ENCODE peak calls at places on chromosomes 16 and 17, in four cellular contexts. One of them, this sample, is unnamed.

GRCh38 chr17:63173903-63174302 is 207.9 kb downstream of the TANC2 start:
- DNase-seq in lung: no peak
- DNase-seq in CD8-positive, alpha-beta T cell: no peak
- DNase-seq in endothelial cell of umbilical vein: peak; percentile 39
- DNase-seq in this sample: no peak

GRCh38 chr16:3819741-3820724 is 60.5 kb downstream of the CREBBP start:
- DNase-seq in lung: no peak
- DNase-seq in CD8-positive, alpha-beta T cell: no peak
- DNase-seq in endothelial cell of umbilical vein: peak; percentile 98
- DNase-seq in this sample: peak; percentile 43

GRCh38 chr17:72976971-72977767 is 115.3 kb downstream of the SLC39A11 start:
- DNase-seq in lung: peak; percentile 32
- DNase-seq in CD8-positive, alpha-beta T cell: no peak
- DNase-seq in endothelial cell of umbilical vein: peak; percentile 80
- DNase-seq in this sample: peak; percentile 84

GRCh38 chr17:20159406-20160075 is 150.4 kb downstream of the SPECC1 start:
- DNase-seq in lung: no peak
- DNase-seq in CD8-positive, alpha-beta T cell: no peak
- DNase-seq in endothelial cell of umbilical vein: no peak
- DNase-seq in this sample: no peak

GRCh38 chr17:9309216-9309615 is 266.4 kb downstream of the STX8 start:
- DNase-seq in lung: no peak
- DNase-seq in CD8-positive, alpha-beta T cell: no peak
- DNase-seq in endothelial cell of umbilical vein: no peak
- DNase-seq in this sample: no peak

GRCh38 chr17:48505788-48506187 is 25.0 kb downstream of the HOXB1 start:
- DNase-seq in lung: no peak
- DNase-seq in CD8-positive, alpha-beta T cell: peak; percentile 9
- DNase-seq in endothelial cell of umbilical vein: peak; percentile 77
- DNase-seq in this sample: peak; percentile 99

GRCh38 chr17:28271431-28271830 is 47.6 kb upstream of the TMEM97 start:
- DNase-seq in lung: no peak
- DNase-seq in CD8-positive, alpha-beta T cell: no peak
- DNase-seq in endothelial cell of umbilical vein: no peak
- DNase-seq in this sample: no peak

GRCh38 chr17:43839670-43840101 is 6.7 kb upstream of the MPP3 start:
- DNase-seq in lung: no peak
- DNase-seq in CD8-positive, alpha-beta T cell: no peak
- DNase-seq in endothelial cell of umbilical vein: no peak
- DNase-seq in this sample: peak; percentile 80

GRCh38 chr16:57785385-57785784 is 16.9 kb downstream of the KIFC3 start:
- DNase-seq in lung: no peak
- DNase-seq in CD8-positive, alpha-beta T cell: no peak
- DNase-seq in endothelial cell of umbilical vein: no peak
- DNase-seq in this sample: no peak

GRCh38 chr17:39606434-39607056 is 1.2 kb downstream of the NEUROD2 start:
- DNase-seq in lung: no peak
- DNase-seq in CD8-positive, alpha-beta T cell: no peak
- DNase-seq in endothelial cell of umbilical vein: no peak
- DNase-seq in this sample: no peak

GRCh38 chr16:23678430-23679273 is at the start of gene PLK1:
- DNase-seq in lung: peak; percentile 73
- DNase-seq in CD8-positive, alpha-beta T cell: peak; percentile 52
- DNase-seq in endothelial cell of umbilical vein: peak; percentile 84
- DNase-seq in this sample: peak; percentile 71

GRCh38 chr16:660459-661183 is 7.3 kb upstream of the RHOT2 start:
- DNase-seq in lung: peak; percentile 90
- DNase-seq in CD8-positive, alpha-beta T cell: peak; percentile 43
- DNase-seq in endothelial cell of umbilical vein: peak; percentile 88
- DNase-seq in this sample: peak; percentile 70

GRCh38 chr17:8041249-8041928 is 2.5 kb downstream of the ALOX15B start:
- DNase-seq in lung: no peak
- DNase-seq in CD8-positive, alpha-beta T cell: peak; percentile 24
- DNase-seq in endothelial cell of umbilical vein: peak; percentile 66
- DNase-seq in this sample: peak; percentile 51

GRCh38 chr17:77358801-77359716 is 218.3 kb downstream of the SEC14L1 start:
- DNase-seq in lung: peak; percentile 24
- DNase-seq in CD8-positive, alpha-beta T cell: no peak
- DNase-seq in endothelial cell of umbilical vein: no peak
- DNase-seq in this sample: no peak

GRCh38 chr17:72518810-72519597 is 398.2 kb downstream of the SOX9 start:
- DNase-seq in lung: no peak
- DNase-seq in CD8-positive, alpha-beta T cell: no peak
- DNase-seq in endothelial cell of umbilical vein: no peak
- DNase-seq in this sample: no peak

GRCh38 chr16:57639172-57639571 is 10.7 kb downstream of the ADGRG1 start:
- DNase-seq in lung: no peak
- DNase-seq in CD8-positive, alpha-beta T cell: no peak
- DNase-seq in endothelial cell of umbilical vein: no peak
- DNase-seq in this sample: no peak

GRCh38 chr16:67917140-67917851 is 14.4 kb downstream of the CTRL start:
- DNase-seq in lung: no peak
- DNase-seq in CD8-positive, alpha-beta T cell: no peak
- DNase-seq in endothelial cell of umbilical vein: no peak
- DNase-seq in this sample: no peak

GRCh38 chr16:17590711-17591654 is 120.2 kb upstream of the XYLT1 start:
- DNase-seq in lung: no peak
- DNase-seq in CD8-positive, alpha-beta T cell: peak; percentile 9
- DNase-seq in endothelial cell of umbilical vein: no peak
- DNase-seq in this sample: no peak

GRCh38 chr17:8103549-8103948 is 14.8 kb downstream of the ALOXE3 start:
- DNase-seq in lung: no peak
- DNase-seq in CD8-positive, alpha-beta T cell: no peak
- DNase-seq in endothelial cell of umbilical vein: no peak
- DNase-seq in this sample: no peak

GRCh38 chr17:81332118-81332834 is 37.2 kb upstream of the SLC38A10 start:
- DNase-seq in lung: no peak
- DNase-seq in CD8-positive, alpha-beta T cell: no peak
- DNase-seq in endothelial cell of umbilical vein: no peak
- DNase-seq in this sample: no peak

GRCh38 chr16:81808933-81809480 is 29.9 kb downstream of the PLCG2 start:
- DNase-seq in lung: no peak
- DNase-seq in CD8-positive, alpha-beta T cell: no peak
- DNase-seq in endothelial cell of umbilical vein: no peak
- DNase-seq in this sample: no peak

GRCh38 chr17:63816669-63817068 is 10.6 kb upstream of the PSMC5 start:
- DNase-seq in lung: no peak
- DNase-seq in CD8-positive, alpha-beta T cell: no peak
- DNase-seq in endothelial cell of umbilical vein: no peak
- DNase-seq in this sample: no peak

GRCh38 chr16:24580665-24581064 is 41.3 kb downstream of the RBBP6 start:
- DNase-seq in lung: no peak
- DNase-seq in CD8-positive, alpha-beta T cell: no peak
- DNase-seq in endothelial cell of umbilical vein: peak; percentile 55
- DNase-seq in this sample: no peak

GRCh38 chr16:58031016-58031800 is 5.7 kb downstream of the MMP15 start:
- DNase-seq in lung: peak; percentile 40
- DNase-seq in CD8-positive, alpha-beta T cell: no peak
- DNase-seq in endothelial cell of umbilical vein: no peak
- DNase-seq in this sample: peak; percentile 28

GRCh38 chr16:30401768-30402425 is 5.5 kb upstream of the ZNF771 start:
- DNase-seq in lung: no peak
- DNase-seq in CD8-positive, alpha-beta T cell: no peak
- DNase-seq in endothelial cell of umbilical vein: no peak
- DNase-seq in this sample: no peak

GRCh38 chr16:77920984-77921383 is 101.4 kb upstream of the CLEC3A start:
- DNase-seq in lung: no peak
- DNase-seq in CD8-positive, alpha-beta T cell: no peak
- DNase-seq in endothelial cell of umbilical vein: no peak
- DNase-seq in this sample: no peak
- H3K27me3 ChIP-seq in lung: no peaks in the 10 kb centered on the region
- H3K27me3 ChIP-seq in CD8-positive, alpha-beta T cell: no peaks in the 10 kb centered on the region
- H3K27me3 ChIP-seq in endothelial cell of umbilical vein: peaks cover 2% of the 10 kb centered on the region
- H3K27me3 ChIP-seq in this sample: peaks cover 83% of the 10 kb centered on the region

GRCh38 chr17:55241097-55241496 is 23.7 kb upstream of the HLF start:
- DNase-seq in lung: no peak
- DNase-seq in CD8-positive, alpha-beta T cell: no peak
- DNase-seq in endothelial cell of umbilical vein: no peak
- DNase-seq in this sample: no peak
- H3K27me3 ChIP-seq in lung: no peaks in the 10 kb centered on the region
- H3K27me3 ChIP-seq in CD8-positive, alpha-beta T cell: no peaks in the 10 kb centered on the region
- H3K27me3 ChIP-seq in endothelial cell of umbilical vein: peaks cover 21% of the 10 kb centered on the region
- H3K27me3 ChIP-seq in this sample: peaks cover 27% of the 10 kb centered on the region

GRCh38 chr16:49287572-49287971 is 5.9 kb upstream of the CBLN1 start:
- DNase-seq in lung: no peak
- DNase-seq in CD8-positive, alpha-beta T cell: no peak
- DNase-seq in endothelial cell of umbilical vein: no peak
- DNase-seq in this sample: no peak
- H3K27me3 ChIP-seq in lung: peaks cover 3% of the 10 kb centered on the region
- H3K27me3 ChIP-seq in CD8-positive, alpha-beta T cell: peaks cover 3% of the 10 kb centered on the region
- H3K27me3 ChIP-seq in endothelial cell of umbilical vein: peaks cover 22% of the 10 kb centered on the region
- H3K27me3 ChIP-seq in this sample: no peaks in the 10 kb centered on the region

GRCh38 chr17:83098241-83099085 is 19.1 kb downstream of the METRNL start:
- DNase-seq in lung: no peak
- DNase-seq in CD8-positive, alpha-beta T cell: no peak
- DNase-seq in endothelial cell of umbilical vein: no peak
- DNase-seq in this sample: no peak
- H3K27me3 ChIP-seq in lung: no peaks in the 10 kb centered on the region
- H3K27me3 ChIP-seq in CD8-positive, alpha-beta T cell: no peaks in the 10 kb centered on the region
- H3K27me3 ChIP-seq in endothelial cell of umbilical vein: no peaks in the 10 kb centered on the region
- H3K27me3 ChIP-seq in this sample: no peaks in the 10 kb centered on the region

GRCh38 chr17:34408439-34408838 is 45.4 kb upstream of the CCL1 start:
- DNase-seq in lung: no peak
- DNase-seq in CD8-positive, alpha-beta T cell: no peak
- DNase-seq in endothelial cell of umbilical vein: no peak
- DNase-seq in this sample: no peak
- H3K27me3 ChIP-seq in lung: no peaks in the 10 kb centered on the region
- H3K27me3 ChIP-seq in CD8-positive, alpha-beta T cell: peaks cover 2% of the 10 kb centered on the region
- H3K27me3 ChIP-seq in endothelial cell of umbilical vein: no peaks in the 10 kb centered on the region
- H3K27me3 ChIP-seq in this sample: peaks cover 30% of the 10 kb centered on the region

GRCh38 chr16:85433477-85433876 is 179.6 kb upstream of the GSE1 start:
- DNase-seq in lung: no peak
- DNase-seq in CD8-positive, alpha-beta T cell: no peak
- DNase-seq in endothelial cell of umbilical vein: no peak
- DNase-seq in this sample: no peak
- H3K27me3 ChIP-seq in lung: no peaks in the 10 kb centered on the region
- H3K27me3 ChIP-seq in CD8-positive, alpha-beta T cell: no peaks in the 10 kb centered on the region
- H3K27me3 ChIP-seq in endothelial cell of umbilical vein: no peaks in the 10 kb centered on the region
- H3K27me3 ChIP-seq in this sample: no peaks in the 10 kb centered on the region

GRCh38 chr17:42784811-42785592 is 4.6 kb downstream of the WNK4 start:
- DNase-seq in lung: no peak
- DNase-seq in CD8-positive, alpha-beta T cell: no peak
- DNase-seq in endothelial cell of umbilical vein: no peak
- DNase-seq in this sample: no peak
- H3K27me3 ChIP-seq in lung: no peaks in the 10 kb centered on the region
- H3K27me3 ChIP-seq in CD8-positive, alpha-beta T cell: peaks cover 50% of the 10 kb centered on the region
- H3K27me3 ChIP-seq in endothelial cell of umbilical vein: peaks cover 16% of the 10 kb centered on the region
- H3K27me3 ChIP-seq in this sample: no peaks in the 10 kb centered on the region

GRCh38 chr16:15616068-15616467 is 26.9 kb downstream of the MARF1 start:
- DNase-seq in lung: no peak
- DNase-seq in CD8-positive, alpha-beta T cell: no peak
- DNase-seq in endothelial cell of umbilical vein: no peak
- DNase-seq in this sample: no peak
- H3K27me3 ChIP-seq in lung: no peaks in the 10 kb centered on the region
- H3K27me3 ChIP-seq in CD8-positive, alpha-beta T cell: no peaks in the 10 kb centered on the region
- H3K27me3 ChIP-seq in endothelial cell of umbilical vein: no peaks in the 10 kb centered on the region
- H3K27me3 ChIP-seq in this sample: no peaks in the 10 kb centered on the region

DNA sequence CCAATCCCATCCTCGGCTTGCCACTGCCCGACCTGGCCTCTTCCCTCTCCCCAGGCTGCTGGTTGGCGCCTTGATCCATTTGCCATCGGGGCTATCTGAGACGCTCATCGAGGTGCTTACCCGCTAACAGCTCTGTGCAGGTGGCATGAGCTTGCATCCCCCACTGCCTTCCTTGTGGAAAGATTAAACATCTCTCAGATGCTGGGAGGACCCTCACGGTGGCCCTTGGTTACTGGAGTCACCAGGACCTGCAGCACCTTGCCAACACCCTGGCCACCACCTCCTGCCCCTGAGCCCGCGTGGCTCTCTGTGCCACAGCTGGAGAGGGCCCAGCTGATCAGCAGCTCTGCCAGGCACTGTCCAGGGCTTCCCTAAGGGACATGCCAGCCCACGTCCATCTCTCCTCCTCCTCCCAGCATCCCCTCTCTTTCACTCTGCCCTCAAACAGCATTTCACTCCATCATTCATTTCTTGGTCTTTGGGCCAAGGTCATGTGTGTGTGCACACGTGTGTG is 249.6 kb downstream of the RBFOX3 start:
- DNase-seq in lung: no peak
- DNase-seq in CD8-positive, alpha-beta T cell: no peak
- DNase-seq in endothelial cell of umbilical vein: no peak
- DNase-seq in this sample: no peak
- H3K27me3 ChIP-seq in lung: peaks cover 10% of the 10 kb centered on the region
- H3K27me3 ChIP-seq in CD8-positive, alpha-beta T cell: no peaks in the 10 kb centered on the region
- H3K27me3 ChIP-seq in endothelial cell of umbilical vein: no peaks in the 10 kb centered on the region
- H3K27me3 ChIP-seq in this sample: peaks cover 93% of the 10 kb centered on the region

DNA sequence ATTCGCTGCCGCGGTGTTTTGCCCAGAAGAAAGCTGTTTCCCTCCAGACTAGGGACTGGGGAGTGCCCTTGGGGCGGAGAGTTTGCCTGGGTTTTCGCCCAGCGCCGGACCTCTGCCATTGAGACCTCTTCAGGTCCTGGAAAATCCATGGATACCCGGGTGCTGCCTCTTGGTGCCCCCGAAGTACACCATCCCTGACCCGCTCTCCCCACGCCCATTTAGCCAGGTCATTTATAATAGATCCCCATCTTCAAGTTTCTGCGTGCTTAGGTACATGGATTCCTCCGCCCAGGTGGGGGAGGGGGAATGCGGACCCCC is 15.0 kb upstream of the CBX8 start:
- DNase-seq in lung: no peak
- DNase-seq in CD8-positive, alpha-beta T cell: no peak
- DNase-seq in endothelial cell of umbilical vein: no peak
- DNase-seq in this sample: no peak
- H3K27me3 ChIP-seq in lung: peaks cover 9% of the 10 kb centered on the region
- H3K27me3 ChIP-seq in CD8-positive, alpha-beta T cell: peaks cover 72% of the 10 kb centered on the region
- H3K27me3 ChIP-seq in endothelial cell of umbilical vein: peaks cover 82% of the 10 kb centered on the region
- H3K27me3 ChIP-seq in this sample: no peaks in the 10 kb centered on the region